ENCODE peak calls at places on chromosomes 1 and 21, in ten cellular contexts. N is stimulated activated CD4-positive, alpha-beta T cell treated with anti-CD3 and anti-CD28 coated beads, Interleukin-4, amount 100 ng/mL, for 24 hours; V is EL; K is CD4-positive, CD25-positive, alpha-beta regulatory T cell; P is cardiac muscle cell; R is NCI-H2081; X is IMR-90; Y is BE2C; W is Panc1; A is type B pancreatic cell. B is an unnamed sample.

GRCh38 chr1:42163536-42164503 is 725 bp downstream of the GUCA2A start:
- DNase-seq in X (no peak), K (no peak), N (no peak), P (no peak), W (no peak), Y (no peak), V (no peak), A (no peak), R (no peak), B (no peak)

GRCh38 chr1:3656450-3657095 is 4.3 kb downstream of the TP73 start:
- DNase-seq in K (no peak), P (no peak), A (no peak), N (no peak), X (no peak), W (no peak), Y (no peak), V (no peak), R (no peak), B (peak)

GRCh38 chr1:20476260-20477038 is 9.6 kb downstream of the CAMK2N1 start:
- DNase-seq in P (peak), R (no peak), Y (peak), W (no peak), X (no peak), V (peak), K (no peak), N (no peak), A (no peak), B (no peak)

GRCh38 chr1:69258842-69259241 is 308.9 kb upstream of the LRRC7 start:
- DNase-seq in P (no peak), A (no peak), N (no peak), R (no peak), W (no peak), V (no peak), X (no peak), K (no peak), Y (no peak), B (no peak)

GRCh38 chr1:223815865-223816264 is 29.9 kb downstream of the TP53BP2 start:
- DNase-seq in P (no peak), A (no peak), N (no peak), R (no peak), Y (no peak), V (peak), K (no peak), W (peak), X (peak), B (no peak)

GRCh38 chr1:109882288-109883245 is 28.1 kb upstream of the CSF1 start:
- DNase-seq in A (no peak), K (no peak), P (no peak), R (no peak), W (no peak), N (no peak), Y (no peak), V (no peak), X (no peak), B (no peak)

GRCh38 chr1:37184789-37185188 is 150.5 kb upstream of the GRIK3 start:
- DNase-seq in W (no peak), R (no peak), A (no peak), V (no peak), Y (no peak), N (no peak), K (no peak), X (no peak), P (no peak), B (no peak)

GRCh38 chr1:21568006-21568746 is 59.0 kb downstream of the ALPL start:
- DNase-seq in K (no peak), Y (no peak), N (no peak), R (no peak), A (no peak), X (peak), V (peak), P (peak), W (no peak), B (peak)

GRCh38 chr1:233143266-233143665 is 152.3 kb downstream of the PCNX2 start:
- DNase-seq in K (no peak), Y (no peak), W (no peak), V (no peak), R (no peak), X (no peak), A (no peak), N (no peak), P (peak), B (no peak)

GRCh38 chr1:225896937-225897549 is 8.1 kb upstream of the LEFTY1 start:
- DNase-seq in P (no peak), K (peak), V (no peak), W (no peak), Y (no peak), X (peak), R (no peak), A (no peak), N (peak), B (no peak)

GRCh38 chr1:203045821-203046594 is 19.7 kb downstream of the PPFIA4 start:
- DNase-seq in R (no peak), P (peak), N (no peak), Y (peak), W (no peak), X (peak), A (no peak), K (no peak), V (no peak), B (peak)

GRCh38 chr1:184051138-184051484 is 419 bp upstream of the TSEN15 start:
- DNase-seq in W (no peak), K (no peak), P (no peak), Y (no peak), X (no peak), V (no peak), N (no peak), A (no peak), R (no peak), B (no peak)

GRCh38 chr1:94592566-94592920 is 51.0 kb upstream of the F3 start:
- DNase-seq in A (no peak), Y (no peak), R (no peak), K (no peak), V (no peak), P (no peak), N (no peak), X (no peak), W (no peak), B (no peak)

GRCh38 chr1:209839875-209840491 is 12.2 kb downstream of the UTP25 start:
- DNase-seq in N (peak), R (no peak), X (peak), A (no peak), Y (no peak), V (peak), K (no peak), P (peak), W (peak), B (no peak)

GRCh38 chr1:223137402-223138100 is 5.5 kb downstream of the TLR5 start:
- DNase-seq in X (peak), N (no peak), A (no peak), W (no peak), R (no peak), K (no peak), Y (no peak), P (peak), V (peak), B (no peak)

GRCh38 chr1:55064071-55064581 is 24.8 kb downstream of the PCSK9 start:
- DNase-seq in N (no peak), R (peak), V (peak), K (no peak), Y (peak), X (no peak), W (no peak), P (peak), A (no peak), B (peak)

GRCh38 chr21:28240586-28240985 is 752.1 kb downstream of the LTN1 start:
- DNase-seq in A (no peak), V (peak), K (no peak), R (no peak), W (no peak), P (peak), N (no peak), Y (no peak), X (peak), B (no peak)

GRCh38 chr1:231106347-231106746 is 55.5 kb upstream of the TRIM67 start:
- DNase-seq in Y (no peak), A (no peak), R (no peak), X (peak), N (no peak), V (peak), P (peak), W (no peak), K (no peak), B (no peak)

GRCh38 chr21:41703857-41704501 is 62.9 kb downstream of the RIPK4 start:
- DNase-seq in Y (no peak), N (no peak), R (peak), X (no peak), W (no peak), K (no peak), P (no peak), A (no peak), V (no peak), B (no peak)

GRCh38 chr1:2312589-2313301 is 78.6 kb downstream of the MORN1 start:
- DNase-seq in K (no peak), N (no peak), V (no peak), R (no peak), X (no peak), P (no peak), W (no peak), A (no peak), Y (no peak), B (no peak)

GRCh38 chr1:223731076-223731770 is 18.9 kb downstream of the CAPN2 start:
- DNase-seq in Y (peak), P (peak), K (no peak), N (no peak), V (peak), A (no peak), X (peak), W (no peak), R (no peak), B (peak)

B was measured in aorta.